ENCODE peak calls at places on chromosomes 16 and 17, in five cellular contexts. O is mucosa of gallbladder; V is stimulated activated CD4-positive, alpha-beta T cell treated with anti-CD3 and anti-CD28 coated beads, TNF-alpha, amount 100 ng/mL, for 24 hours; N is B cell; S is IMR-90. F is an unnamed sample.

GRCh38 chr16:74951206-74951605 is 33.7 kb downstream of the WDR59 start:
- DNase-seq in O (no peak), S (no peak), N (no peak), V (no peak), F (no peak)

GRCh38 chr17:1446201-1446600 is 9.8 kb downstream of the CRK start:
- DNase-seq in S (no peak), O (no peak), V (no peak), N (no peak), F (no peak)

GRCh38 chr17:83067718-83068261 is 11.6 kb upstream of the METRNL start:
- DNase-seq in N (peak), V (no peak), O (no peak), S (peak), F (no peak)

GRCh38 chr16:80459331-80459777 is 81.4 kb upstream of the DYNLRB2 start:
- DNase-seq in O (no peak), V (no peak), S (no peak), N (no peak), F (no peak)

GRCh38 chr17:4310349-4311060 is 46.7 kb upstream of the ANKFY1 start:
- DNase-seq in V (no peak), N (no peak), S (peak), O (no peak), F (no peak)

GRCh38 chr16:84600343-84601229 is 17.3 kb downstream of the COTL1 start:
- DNase-seq in N (peak), O (no peak), S (peak), V (no peak), F (peak)

GRCh38 chr17:32741381-32741780 is 135.5 kb downstream of the MYO1D start:
- DNase-seq in O (no peak), S (no peak), V (no peak), N (no peak), F (no peak)

GRCh38 chr17:72743037-72743467 is 349.4 kb downstream of the SLC39A11 start:
- DNase-seq in N (no peak), O (no peak), V (no peak), S (no peak), F (no peak)

GRCh38 chr17:59853168-59853918 is 39.4 kb downstream of the TUBD1 start:
- DNase-seq in O (peak), V (peak), N (peak), S (peak), F (peak)

GRCh38 chr16:82530883-82531282 is 95.9 kb upstream of the CDH13 start:
- DNase-seq in V (no peak), N (no peak), O (no peak), S (no peak), F (no peak)

GRCh38 chr16:57304169-57305061 is 19.9 kb upstream of the PLLP start:
- DNase-seq in S (peak), N (no peak), V (no peak), O (peak), F (no peak)

GRCh38 chr17:61338000-61338864 is 61.4 kb upstream of the TBX2 start:
- DNase-seq in V (no peak), O (no peak), S (peak), N (no peak), F (no peak)

GRCh38 chr17:1779571-1780074 is 17.8 kb downstream of the SERPINF1 start:
- DNase-seq in O (peak), N (no peak), V (no peak), S (peak), F (no peak)

GRCh38 chr16:17633146-17633966 is 162.6 kb upstream of the XYLT1 start:
- DNase-seq in O (no peak), S (no peak), V (no peak), N (no peak), F (no peak)

GRCh38 chr17:73795730-73796129 is 151.5 kb upstream of the SDK2 start:
- DNase-seq in O (no peak), S (no peak), N (no peak), V (no peak), F (no peak)

F was measured in GM20000.